ENCODE peak calls at places on chromosomes 4 and X, in nine cellular contexts. W is endodermal cell, V is neural progenitor cell, G is AG09309, S is kidney, M is PC-3, K is AG04450, R is spleen, T is lower leg skin. Q is an unnamed sample.
A peak's percentile ranks its signal among the peaks of the same experiment; 100 is the strongest.

GRCh38 chr4:28948501-28948900 is 1771.7 kb upstream of the PCDH7 start:
- DNase-seq in S (no peak), V (no peak), T (no peak), R (no peak), K (no peak), M (no peak), W (no peak), G (no peak), Q (peak; percentile 19)

GRCh38 chr4:92735025-92735665 is 431.4 kb downstream of the GRID2 start:
- DNase-seq in S (no peak), W (no peak), T (no peak), K (no peak), G (no peak), R (no peak), V (no peak), M (no peak), Q (no peak)

GRCh38 chr4:159296061-159296460 is 193.2 kb downstream of the RAPGEF2 start:
- DNase-seq in R (no peak), G (no peak), S (no peak), T (no peak), W (no peak), V (no peak), M (peak; percentile 79), K (no peak), Q (peak; percentile 41)

GRCh38 chr4:81845761-81846160 is 374.1 kb upstream of the RASGEF1B start:
- DNase-seq in G (no peak), K (no peak), R (no peak), M (no peak), V (no peak), S (no peak), T (no peak), W (no peak), Q (no peak)

GRCh38 chrX:526295-527224 is 104.0 kb upstream of the SHOX start:
- DNase-seq in M (peak; percentile 8), G (no peak), W (peak; percentile 46), R (no peak), T (no peak), K (no peak), S (no peak), V (no peak), Q (no peak)

GRCh38 chr4:95190751-95191436 is 357.9 kb downstream of the UNC5C start:
- DNase-seq in M (peak; percentile 37), W (peak; percentile 49), T (no peak), R (no peak), S (no peak), K (no peak), V (peak; percentile 91), G (no peak), Q (no peak)

GRCh38 chrX:153818571-153819397 is 11.6 kb downstream of the PDZD4 start:
- DNase-seq in W (peak; percentile 82), M (peak; percentile 24), K (no peak), R (peak; percentile 82), V (peak; percentile 85), S (peak; percentile 48), G (no peak), T (no peak), Q (no peak)

GRCh38 chrX:139890991-139891700 is 41.7 kb downstream of the ATP11C start:
- DNase-seq in K (peak; percentile 55), R (no peak), M (peak; percentile 83), V (no peak), G (peak; percentile 45), S (no peak), W (no peak), T (no peak), Q (peak; percentile 76)

GRCh38 chr4:6172093-6172926 is 28.0 kb downstream of the JAKMIP1 start:
- DNase-seq in M (no peak), V (no peak), R (no peak), G (no peak), T (no peak), W (no peak), S (no peak), K (no peak), Q (no peak)

GRCh38 chr4:88660446-88661294 is 37.0 kb downstream of the NAP1L5 start:
- DNase-seq in V (no peak), S (no peak), R (no peak), T (no peak), W (no peak), K (no peak), G (peak; percentile 85), M (peak; percentile 22), Q (peak; percentile 59)

GRCh38 chr4:119480331-119480730 is 148.3 kb downstream of the PDE5A start:
- DNase-seq in W (no peak), G (no peak), M (no peak), T (no peak), V (no peak), K (no peak), R (no peak), S (no peak), Q (no peak)

GRCh38 chrX:126165401-126165720 is 728 bp downstream of the DCAF12L2 start:
- DNase-seq in M (no peak), R (peak; percentile 66), K (no peak), V (no peak), T (peak; percentile 76), W (no peak), S (peak; percentile 57), G (no peak), Q (no peak)

GRCh38 chr4:184259866-184260265 is 42.2 kb upstream of the ENPP6 start:
- DNase-seq in V (no peak), W (no peak), G (no peak), S (no peak), M (no peak), T (no peak), R (no peak), K (no peak), Q (no peak)

GRCh38 chr4:179858221-179858620 is 2385.0 kb upstream of the TENM3 start:
- DNase-seq in K (no peak), G (no peak), M (no peak), S (no peak), T (no peak), V (no peak), W (no peak), R (no peak), Q (no peak)

GRCh38 chr4:151238477-151238876 is 38.5 kb upstream of the PRSS48 start:
- DNase-seq in T (no peak), G (no peak), S (no peak), W (no peak), V (no peak), R (no peak), K (no peak), M (peak; percentile 6), Q (peak; percentile 63)

GRCh38 chrX:43758044-43758443 is 101.9 kb downstream of the MAOA start:
- DNase-seq in K (no peak), G (no peak), T (no peak), W (no peak), S (no peak), V (no peak), R (no peak), M (no peak), Q (no peak)

GRCh38 chr4:161197912-161198311 is 965.9 kb downstream of the FSTL5 start:
- DNase-seq in W (no peak), V (no peak), M (no peak), R (no peak), T (no peak), G (no peak), K (no peak), S (no peak), Q (no peak)

GRCh38 chrX:78375894-78376293 is 48.5 kb upstream of the CYSLTR1 start:
- DNase-seq in S (no peak), V (no peak), T (no peak), G (no peak), M (peak; percentile 92), R (no peak), K (no peak), W (no peak), Q (peak; percentile 41)

DNA sequence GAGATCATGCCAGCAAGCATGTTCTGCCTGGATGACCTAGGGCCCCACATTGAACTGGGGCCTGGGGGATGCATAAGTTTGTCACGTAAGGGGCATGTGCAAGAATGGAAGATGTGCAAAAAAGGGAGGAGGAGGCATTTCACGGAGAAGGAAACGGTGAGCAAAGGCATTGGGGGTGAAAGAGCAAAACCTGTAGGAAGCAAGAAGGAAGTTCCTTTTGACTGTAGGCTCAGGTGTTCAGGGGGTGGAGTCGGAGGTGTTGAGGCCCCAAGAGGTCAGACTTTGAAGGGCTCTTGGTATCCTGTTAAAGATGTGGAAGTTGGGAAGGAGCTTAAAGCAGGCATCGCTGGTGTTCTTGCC is 625 bp upstream of the SCARB2 start:
- DNase-seq in V (no peak), S (no peak), W (no peak), R (no peak), T (no peak), K (no peak), M (peak; percentile 12), G (no peak), Q (no peak)
- H3K4me3 ChIP-seq in V (peak overlapping the region; percentile 70), S (peak overlapping the region; percentile 89), W (peak overlapping the region; percentile 89), R (peak overlapping the region; percentile 66), T (peak overlapping the region; percentile 49), K (peak overlapping the region; percentile 88), M (peak overlapping the region; percentile 90), G (peak overlapping the region; percentile 58), Q (peak overlapping the region; percentile 87)

GRCh38 chr4:85681194-85681803 is 206.3 kb downstream of the ARHGAP24 start:
- DNase-seq in M (no peak), W (no peak), V (no peak), G (peak; percentile 98), T (no peak), R (no peak), K (peak; percentile 34), S (no peak), Q (peak; percentile 99)

GRCh38 chr4:85688055-85688740 is 213.2 kb downstream of the ARHGAP24 start:
- DNase-seq in V (no peak), S (no peak), T (no peak), G (no peak), M (no peak), R (no peak), W (no peak), K (no peak), Q (no peak)

GRCh38 chr4:85682391-85682790 is 207.4 kb downstream of the ARHGAP24 start:
- DNase-seq in T (no peak), W (no peak), R (no peak), V (no peak), G (no peak), S (no peak), K (no peak), M (no peak), Q (no peak)

GRCh38 chr4:85684676-85685075 is 209.7 kb downstream of the ARHGAP24 start:
- DNase-seq in R (no peak), T (no peak), M (no peak), W (no peak), V (peak; percentile 8), G (no peak), S (no peak), K (no peak), Q (no peak)

GRCh38 chr4:85686398-85686797 is 211.4 kb downstream of the ARHGAP24 start:
- DNase-seq in G (no peak), W (no peak), R (no peak), V (no peak), T (no peak), K (no peak), S (no peak), M (no peak), Q (no peak)
- TF ChIP-seq CTCF in G (no peak), W (peak; percentile 49), R (no peak), V (no peak), T (no peak), K (no peak), S (no peak), M (peak; percentile 16), Q (no peak)

GRCh38 chr4:182145360-182145905 is 97.8 kb upstream of the TENM3 start:
- DNase-seq in V (peak; percentile 33), T (no peak), W (peak; percentile 64), G (no peak), R (no peak), S (no peak), M (no peak), K (no peak), Q (peak; percentile 13)
- H3K4me3 ChIP-seq in V (peak overlapping the region; percentile 98), T (no peak overlapping the region), W (peak overlapping the region; percentile 87), G (peak overlapping the region; percentile 64), R (peak overlapping the region; percentile 59), S (no peak overlapping the region), M (no peak overlapping the region), K (peak overlapping the region; percentile 80), Q (peak overlapping the region; percentile 60)

GRCh38 chrX:152725409-152725808 is 8.1 kb downstream of the CSAG1 start:
- DNase-seq in G (no peak), K (no peak), W (peak; percentile 53), M (no peak), V (no peak), R (peak; percentile 24), S (peak; percentile 34), T (peak; percentile 45), Q (no peak)
- TF ChIP-seq CTCF in G (no peak), K (no peak), W (no peak), M (no peak), V (no peak), R (no peak), S (no peak), T (no peak), Q (no peak)

Q was measured in fibroblast of the aortic adventitia.